ENCODE peak calls at places on chromosomes 2 and 18, in nine cellular contexts. One of them, this sample, is unnamed.

GRCh38 chr2:239790313-239790712 is 234.8 kb downstream of the NDUFA10 start:
- DNase-seq in choroid plexus epithelial cell: no peak
- DNase-seq in neural progenitor cell: no peak
- DNase-seq in GM20000: no peak
- DNase-seq in endothelial cell of umbilical vein: no peak
- DNase-seq in astrocyte of the spinal cord: no peak
- DNase-seq in kidney: no peak
- DNase-seq in Peyer's patch: no peak
- DNase-seq in GM12878: no peak
- DNase-seq in this sample: no peak

GRCh38 chr2:71849111-71849510 is 298.6 kb downstream of the CYP26B1 start:
- DNase-seq in GM20000: no peak
- DNase-seq in choroid plexus epithelial cell: no peak
- DNase-seq in kidney: no peak
- DNase-seq in GM12878: no peak
- DNase-seq in neural progenitor cell: no peak
- DNase-seq in astrocyte of the spinal cord: no peak
- DNase-seq in Peyer's patch: no peak
- DNase-seq in endothelial cell of umbilical vein: no peak
- DNase-seq in this sample: no peak

GRCh38 chr2:128385365-128385764 is 66.7 kb upstream of the HS6ST1 start:
- DNase-seq in astrocyte of the spinal cord: no peak
- DNase-seq in kidney: no peak
- DNase-seq in neural progenitor cell: no peak
- DNase-seq in endothelial cell of umbilical vein: no peak
- DNase-seq in choroid plexus epithelial cell: no peak
- DNase-seq in Peyer's patch: no peak
- DNase-seq in GM12878: no peak
- DNase-seq in GM20000: no peak
- DNase-seq in this sample: peak; percentile 18

GRCh38 chr2:233892793-233893192 is 24.4 kb upstream of the TRPM8 start:
- DNase-seq in GM12878: no peak
- DNase-seq in choroid plexus epithelial cell: no peak
- DNase-seq in astrocyte of the spinal cord: no peak
- DNase-seq in neural progenitor cell: no peak
- DNase-seq in endothelial cell of umbilical vein: no peak
- DNase-seq in Peyer's patch: no peak
- DNase-seq in kidney: no peak
- DNase-seq in GM20000: no peak
- DNase-seq in this sample: no peak

GRCh38 chr2:168336786-168337388 is 89.5 kb upstream of the STK39 start:
- DNase-seq in endothelial cell of umbilical vein: no peak
- DNase-seq in choroid plexus epithelial cell: peak; percentile 42
- DNase-seq in GM20000: peak; percentile 12
- DNase-seq in GM12878: no peak
- DNase-seq in astrocyte of the spinal cord: no peak
- DNase-seq in Peyer's patch: peak; percentile 28
- DNase-seq in neural progenitor cell: peak; percentile 32
- DNase-seq in kidney: no peak
- DNase-seq in this sample: no peak

GRCh38 chr2:216632952-216633615 is at the start of gene IGFBP2:
- DNase-seq in neural progenitor cell: peak; percentile 95
- DNase-seq in kidney: peak; percentile 84
- DNase-seq in Peyer's patch: no peak
- DNase-seq in choroid plexus epithelial cell: peak; percentile 65
- DNase-seq in endothelial cell of umbilical vein: peak; percentile 56
- DNase-seq in GM20000: peak; percentile 78
- DNase-seq in GM12878: no peak
- DNase-seq in astrocyte of the spinal cord: peak; percentile 60
- DNase-seq in this sample: no peak

GRCh38 chr2:197254776-197255521 is 55.6 kb downstream of the ANKRD44 start:
- DNase-seq in choroid plexus epithelial cell: no peak
- DNase-seq in GM12878: no peak
- DNase-seq in endothelial cell of umbilical vein: no peak
- DNase-seq in Peyer's patch: no peak
- DNase-seq in astrocyte of the spinal cord: no peak
- DNase-seq in GM20000: no peak
- DNase-seq in neural progenitor cell: no peak
- DNase-seq in kidney: no peak
- DNase-seq in this sample: no peak

GRCh38 chr2:69995511-69995910 is 34.1 kb upstream of the ASPRV1 start:
- DNase-seq in choroid plexus epithelial cell: no peak
- DNase-seq in GM20000: no peak
- DNase-seq in neural progenitor cell: no peak
- DNase-seq in kidney: peak; percentile 41
- DNase-seq in endothelial cell of umbilical vein: no peak
- DNase-seq in astrocyte of the spinal cord: no peak
- DNase-seq in GM12878: no peak
- DNase-seq in Peyer's patch: no peak
- DNase-seq in this sample: no peak

GRCh38 chr2:33129661-33130447 is 183.1 kb downstream of the LTBP1 start:
- DNase-seq in endothelial cell of umbilical vein: no peak
- DNase-seq in astrocyte of the spinal cord: no peak
- DNase-seq in GM20000: no peak
- DNase-seq in choroid plexus epithelial cell: no peak
- DNase-seq in neural progenitor cell: no peak
- DNase-seq in GM12878: no peak
- DNase-seq in Peyer's patch: no peak
- DNase-seq in kidney: no peak
- DNase-seq in this sample: no peak

GRCh38 chr2:33129261-33129660 is 182.5 kb downstream of the LTBP1 start:
- DNase-seq in choroid plexus epithelial cell: no peak
- DNase-seq in neural progenitor cell: no peak
- DNase-seq in astrocyte of the spinal cord: no peak
- DNase-seq in Peyer's patch: no peak
- DNase-seq in GM20000: no peak
- DNase-seq in GM12878: no peak
- DNase-seq in kidney: no peak
- DNase-seq in endothelial cell of umbilical vein: no peak
- DNase-seq in this sample: no peak

GRCh38 chr2:33123216-33123615 is 176.5 kb downstream of the LTBP1 start:
- DNase-seq in neural progenitor cell: no peak
- DNase-seq in astrocyte of the spinal cord: peak; percentile 59
- DNase-seq in endothelial cell of umbilical vein: no peak
- DNase-seq in kidney: no peak
- DNase-seq in choroid plexus epithelial cell: no peak
- DNase-seq in Peyer's patch: no peak
- DNase-seq in GM20000: no peak
- DNase-seq in GM12878: no peak
- DNase-seq in this sample: no peak

GRCh38 chr2:33126973-33127372 is 180.2 kb downstream of the LTBP1 start:
- DNase-seq in GM12878: no peak
- DNase-seq in choroid plexus epithelial cell: peak; percentile 62
- DNase-seq in GM20000: no peak
- DNase-seq in endothelial cell of umbilical vein: no peak
- DNase-seq in astrocyte of the spinal cord: peak; percentile 61
- DNase-seq in kidney: no peak
- DNase-seq in Peyer's patch: no peak
- DNase-seq in neural progenitor cell: no peak
- DNase-seq in this sample: no peak

GRCh38 chr2:33126552-33126951 is 179.8 kb downstream of the LTBP1 start:
- DNase-seq in astrocyte of the spinal cord: no peak
- DNase-seq in endothelial cell of umbilical vein: no peak
- DNase-seq in choroid plexus epithelial cell: no peak
- DNase-seq in neural progenitor cell: no peak
- DNase-seq in GM12878: no peak
- DNase-seq in GM20000: no peak
- DNase-seq in Peyer's patch: no peak
- DNase-seq in kidney: no peak
- DNase-seq in this sample: no peak
- TF ChIP-seq CTCF in astrocyte of the spinal cord: peak; percentile 22
- TF ChIP-seq CTCF in endothelial cell of umbilical vein: no peak
- TF ChIP-seq CTCF in choroid plexus epithelial cell: peak; percentile 26
- TF ChIP-seq CTCF in neural progenitor cell: peak; percentile 22
- TF ChIP-seq CTCF in GM12878: no peak
- TF ChIP-seq CTCF in GM20000: no peak
- TF ChIP-seq CTCF in Peyer's patch: no peak
- TF ChIP-seq CTCF in kidney: no peak
- TF ChIP-seq CTCF in this sample: no peak

DNA sequence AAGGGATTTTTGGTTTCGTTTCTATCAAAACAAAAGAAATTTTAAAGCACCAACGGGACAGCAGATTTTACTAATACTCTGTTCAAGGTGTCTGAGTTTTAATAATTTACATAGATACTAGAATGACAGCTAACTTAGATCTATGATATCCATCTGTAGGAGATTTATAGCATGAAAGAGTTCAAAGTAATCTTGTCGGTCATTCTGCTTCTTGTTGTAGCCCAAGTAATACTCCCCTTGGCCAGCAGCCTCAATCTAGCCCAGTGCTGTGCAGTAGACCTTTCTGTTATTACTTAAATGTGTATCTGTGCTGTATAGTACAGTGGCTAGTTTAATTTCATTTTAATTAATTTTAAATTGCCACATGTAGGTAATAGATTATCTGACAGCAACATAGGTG is 44.7 kb downstream of the ANKRD12 start:
- DNase-seq in GM12878: no peak
- DNase-seq in astrocyte of the spinal cord: no peak
- DNase-seq in endothelial cell of umbilical vein: no peak
- DNase-seq in choroid plexus epithelial cell: no peak
- DNase-seq in Peyer's patch: no peak
- DNase-seq in neural progenitor cell: no peak
- DNase-seq in GM20000: no peak
- DNase-seq in kidney: no peak
- DNase-seq in this sample: no peak
- TF ChIP-seq CTCF in GM12878: no peak
- TF ChIP-seq CTCF in astrocyte of the spinal cord: no peak
- TF ChIP-seq CTCF in endothelial cell of umbilical vein: no peak
- TF ChIP-seq CTCF in choroid plexus epithelial cell: no peak
- TF ChIP-seq CTCF in Peyer's patch: no peak
- TF ChIP-seq CTCF in neural progenitor cell: no peak
- TF ChIP-seq CTCF in GM20000: no peak
- TF ChIP-seq CTCF in kidney: no peak
- TF ChIP-seq CTCF in this sample: no peak

DNA sequence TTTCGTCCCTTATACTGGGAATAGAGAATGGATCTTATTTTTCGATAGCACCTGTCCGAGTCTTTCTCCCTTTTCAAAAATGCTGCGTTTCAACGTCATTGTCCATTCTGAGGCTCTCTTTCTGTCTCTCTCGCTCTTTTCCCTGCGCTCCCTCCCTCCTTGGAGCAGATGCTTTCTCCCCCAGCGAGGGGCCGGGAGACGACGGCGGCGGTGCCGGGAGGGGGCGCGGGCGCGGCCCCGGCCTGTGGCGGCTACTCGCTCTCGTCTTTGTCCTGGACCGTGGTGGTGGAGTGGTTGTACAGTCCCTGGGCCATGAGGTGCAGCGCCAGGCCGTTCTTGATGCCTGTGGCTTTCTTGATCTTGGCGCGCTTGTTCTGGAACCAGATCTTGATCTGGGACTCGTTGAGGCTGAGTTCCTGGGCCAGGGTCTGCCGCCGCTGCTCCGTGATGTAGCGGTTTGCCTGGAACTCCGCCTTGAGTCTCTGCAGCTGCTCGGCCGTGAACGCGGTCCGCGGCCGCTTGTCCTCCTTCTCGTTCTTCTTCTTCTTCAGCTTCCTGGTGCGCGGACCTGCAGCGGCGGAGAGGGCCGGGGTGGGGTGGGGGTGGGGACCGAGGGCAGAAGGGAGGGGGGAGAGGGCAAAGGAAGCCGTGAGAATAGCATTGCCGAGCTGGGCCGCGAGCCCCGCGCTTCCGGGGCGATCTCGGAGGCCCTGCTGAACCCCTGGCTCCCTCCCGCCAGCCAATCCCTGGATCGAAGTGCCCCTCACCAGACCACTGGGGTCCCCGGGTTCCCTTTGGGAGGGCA is 4.6 kb downstream of the EN1 start:
- DNase-seq in GM12878: no peak
- DNase-seq in Peyer's patch: no peak
- DNase-seq in neural progenitor cell: peak; percentile 64
- DNase-seq in choroid plexus epithelial cell: no peak
- DNase-seq in endothelial cell of umbilical vein: peak; percentile 20
- DNase-seq in astrocyte of the spinal cord: no peak
- DNase-seq in GM20000: peak; percentile 45
- DNase-seq in kidney: no peak
- DNase-seq in this sample: no peak
- TF ChIP-seq CTCF in GM12878: no peak
- TF ChIP-seq CTCF in Peyer's patch: no peak
- TF ChIP-seq CTCF in neural progenitor cell: peak; percentile 10
- TF ChIP-seq CTCF in choroid plexus epithelial cell: no peak
- TF ChIP-seq CTCF in endothelial cell of umbilical vein: no peak
- TF ChIP-seq CTCF in astrocyte of the spinal cord: no peak
- TF ChIP-seq CTCF in GM20000: no peak
- TF ChIP-seq CTCF in kidney: no peak
- TF ChIP-seq CTCF in this sample: no peak

GRCh38 chr2:218400167-218400929 is 680 bp downstream of the CTDSP1 start:
- DNase-seq in GM12878: no peak
- DNase-seq in neural progenitor cell: peak; percentile 44
- DNase-seq in endothelial cell of umbilical vein: peak; percentile 48
- DNase-seq in astrocyte of the spinal cord: peak; percentile 13
- DNase-seq in GM20000: peak; percentile 60
- DNase-seq in choroid plexus epithelial cell: peak; percentile 31
- DNase-seq in kidney: peak; percentile 92
- DNase-seq in Peyer's patch: no peak
- DNase-seq in this sample: no peak

GRCh38 chr2:218400930-218401833 is 1.5 kb downstream of the CTDSP1 start:
- DNase-seq in astrocyte of the spinal cord: no peak
- DNase-seq in GM12878: no peak
- DNase-seq in choroid plexus epithelial cell: no peak
- DNase-seq in GM20000: no peak
- DNase-seq in Peyer's patch: no peak
- DNase-seq in endothelial cell of umbilical vein: no peak
- DNase-seq in neural progenitor cell: peak; percentile 75
- DNase-seq in kidney: peak; percentile 89
- DNase-seq in this sample: no peak

GRCh38 chr2:218397502-218398436 is 1.9 kb upstream of the CTDSP1 start:
- DNase-seq in Peyer's patch: peak; percentile 62
- DNase-seq in astrocyte of the spinal cord: peak; percentile 68
- DNase-seq in neural progenitor cell: peak; percentile 77
- DNase-seq in choroid plexus epithelial cell: peak; percentile 75
- DNase-seq in GM12878: peak; percentile 46
- DNase-seq in GM20000: peak; percentile 83
- DNase-seq in endothelial cell of umbilical vein: peak; percentile 57
- DNase-seq in kidney: peak; percentile 94
- DNase-seq in this sample: no peak

GRCh38 chr2:218398437-218399390 is 954 bp upstream of the CTDSP1 start:
- DNase-seq in kidney: peak; percentile 97
- DNase-seq in GM12878: no peak
- DNase-seq in Peyer's patch: peak; percentile 65
- DNase-seq in neural progenitor cell: peak; percentile 82
- DNase-seq in endothelial cell of umbilical vein: peak; percentile 54
- DNase-seq in choroid plexus epithelial cell: peak; percentile 57
- DNase-seq in astrocyte of the spinal cord: peak; percentile 69
- DNase-seq in GM20000: peak; percentile 90
- DNase-seq in this sample: peak; percentile 80

DNA sequence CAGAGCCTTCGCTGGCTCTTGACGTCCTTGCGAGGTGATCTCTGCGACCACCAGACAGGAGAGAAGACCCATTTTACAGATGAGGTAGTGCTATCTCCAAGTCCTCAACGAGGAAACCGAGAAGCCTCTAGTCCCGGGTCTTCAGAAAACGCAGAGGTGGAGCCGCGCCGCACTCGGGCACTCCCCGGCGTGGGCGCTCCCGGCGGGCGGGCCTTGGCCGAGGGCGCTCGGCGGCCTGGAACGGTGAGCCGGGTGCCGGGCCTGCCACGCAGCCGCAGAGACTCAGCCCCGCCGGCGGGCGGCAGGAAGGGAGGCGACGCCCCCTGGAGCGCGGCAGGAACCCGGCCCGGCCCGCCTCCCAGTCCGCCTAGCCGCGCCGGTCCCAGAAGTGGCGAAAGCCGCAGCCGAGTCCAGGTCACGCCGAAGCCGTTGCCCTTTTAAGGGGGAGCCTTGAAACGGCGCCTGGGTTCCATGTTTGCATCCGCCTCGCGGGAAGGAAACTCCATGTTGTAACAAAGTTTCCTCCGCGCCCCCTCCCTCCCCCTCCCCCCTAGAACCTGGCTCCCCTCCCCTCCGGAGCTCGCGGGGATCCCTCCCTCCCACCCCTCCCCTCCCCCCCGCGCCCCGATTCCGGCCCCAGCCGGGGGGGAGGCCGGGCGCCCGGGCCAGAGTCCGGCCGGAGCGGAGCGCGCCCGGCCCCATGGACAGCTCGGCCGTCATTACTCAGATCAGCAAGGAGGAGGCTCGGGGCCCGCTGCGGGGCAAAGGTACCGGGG is at the start of gene CTDSP1:
- DNase-seq in Peyer's patch: peak; percentile 95
- DNase-seq in kidney: peak; percentile 99
- DNase-seq in choroid plexus epithelial cell: peak; percentile 98
- DNase-seq in GM20000: peak; percentile 94
- DNase-seq in neural progenitor cell: peak; percentile 95
- DNase-seq in GM12878: peak; percentile 73
- DNase-seq in endothelial cell of umbilical vein: peak; percentile 97
- DNase-seq in astrocyte of the spinal cord: peak; percentile 97
- DNase-seq in this sample: peak; percentile 92
- TF ChIP-seq CTCF in Peyer's patch: peak; percentile 28
- TF ChIP-seq CTCF in kidney: peak; percentile 6
- TF ChIP-seq CTCF in choroid plexus epithelial cell: no peak
- TF ChIP-seq CTCF in GM20000: no peak
- TF ChIP-seq CTCF in neural progenitor cell: no peak
- TF ChIP-seq CTCF in GM12878: no peak
- TF ChIP-seq CTCF in endothelial cell of umbilical vein: no peak
- TF ChIP-seq CTCF in astrocyte of the spinal cord: no peak
- TF ChIP-seq CTCF in this sample: no peak